ENCODE peak calls at places on chromosome 6, in eight cellular contexts. T is lung, Z is osteoblast, Q is fibroblast of lung, C is upper lobe of left lung, U is cardiac muscle cell, G is AG04450, L is body of pancreas. M is an unnamed sample. For H3K9me3, the result is how much of the 10 kb centered on the place peaks cover.

GRCh38 chr6:48512396-48512795 is 401.4 kb upstream of the PTCHD4 start:
- DNase-seq in T (no peak), Z (no peak), Q (no peak), C (no peak), U (no peak), G (no peak), L (no peak), M (no peak)

GRCh38 chr6:47188588-47189021 is 121.1 kb downstream of the TNFRSF21 start:
- DNase-seq in T (peak), Z (no peak), Q (peak), C (no peak), U (peak), G (no peak), L (peak), M (no peak)

GRCh38 chr6:107205062-107205461 is 89.7 kb upstream of the BEND3 start:
- DNase-seq in T (no peak), Z (no peak), Q (no peak), C (no peak), U (no peak), G (no peak), L (no peak), M (no peak)

GRCh38 chr6:128280960-128281359 is 239.4 kb downstream of the PTPRK start:
- DNase-seq in T (no peak), Z (no peak), Q (no peak), C (no peak), U (no peak), G (no peak), L (no peak), M (no peak)

GRCh38 chr6:65126667-65127066 is 580.4 kb downstream of the EYS start:
- DNase-seq in T (no peak), Z (no peak), Q (no peak), C (no peak), U (no peak), G (no peak), L (no peak), M (no peak)

GRCh38 chr6:112337209-112337638 is 9.9 kb upstream of the RFPL4B start:
- DNase-seq in T (peak), Z (peak), Q (peak), C (no peak), U (peak), G (peak), L (peak), M (peak)

GRCh38 chr6:13586936-13587542 is 12.6 kb downstream of the SIRT5 start:
- DNase-seq in T (no peak), Z (peak), Q (no peak), C (no peak), U (no peak), G (no peak), L (no peak), M (no peak)

GRCh38 chr6:170286934-170287265 is 4.0 kb downstream of the DLL1 start:
- DNase-seq in T (no peak), Z (peak), Q (no peak), C (no peak), U (no peak), G (no peak), L (no peak), M (no peak)

GRCh38 chr6:111591901-111592461 is 13.7 kb downstream of the TRAF3IP2 start:
- DNase-seq in T (no peak), Z (no peak), Q (no peak), C (no peak), U (peak), G (no peak), L (no peak), M (no peak)

GRCh38 chr6:165684333-165684732 is 21.3 kb upstream of the PDE10A start:
- DNase-seq in T (no peak), Z (no peak), Q (no peak), C (no peak), U (no peak), G (no peak), L (no peak), M (no peak)

GRCh38 chr6:33861722-33862121 is 57.9 kb upstream of the MLN start:
- DNase-seq in T (no peak), Z (peak), Q (no peak), C (no peak), U (no peak), G (no peak), L (no peak), M (no peak)

GRCh38 chr6:146697921-146698320 is 99.1 kb downstream of the ADGB start:
- DNase-seq in T (no peak), Z (no peak), Q (no peak), C (no peak), U (peak), G (no peak), L (no peak), M (no peak)

GRCh38 chr6:87698618-87699017 is 3.4 kb downstream of the AKIRIN2 start:
- DNase-seq in T (no peak), Z (no peak), Q (no peak), C (no peak), U (no peak), G (no peak), L (no peak), M (no peak)

GRCh38 chr6:17101422-17102257 is at the start of gene STMND1:
- DNase-seq in T (peak), Z (no peak), Q (peak), C (peak), U (peak), G (no peak), L (peak), M (no peak)

GRCh38 chr6:107304421-107305025 is 154.8 kb downstream of the PDSS2 start:
- DNase-seq in T (no peak), Z (no peak), Q (no peak), C (no peak), U (no peak), G (no peak), L (no peak), M (no peak)

DNA sequence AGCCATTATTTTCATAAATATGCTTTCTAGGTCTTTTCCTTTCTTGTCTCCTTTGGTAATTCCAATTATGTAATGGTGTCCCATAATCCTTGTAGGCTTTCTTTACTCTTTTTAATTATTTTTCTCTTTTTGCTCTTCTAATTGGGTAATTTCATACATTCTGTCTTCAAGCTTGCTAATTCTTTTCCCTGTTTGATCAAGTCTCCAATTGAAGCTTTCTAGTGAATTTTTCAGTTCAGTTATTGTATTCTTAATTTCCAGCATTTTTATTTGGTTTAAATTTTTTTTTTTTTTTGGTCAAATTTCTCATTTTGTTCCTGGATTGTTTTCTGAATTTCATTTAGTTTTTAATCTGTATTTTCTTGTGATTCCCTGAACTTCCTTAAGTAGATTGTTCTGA is 74.9 kb upstream of the UST start:
- DNase-seq in T (no peak), Z (no peak), Q (no peak), C (no peak), U (no peak), G (no peak), L (no peak), M (no peak)
- H3K9me3 ChIP-seq in T (under half), Z (under half), Q (under half), C (under half), U (under half), G (under half), L (under half), M (under half)

GRCh38 chr6:99868074-99868702 is 125.8 kb downstream of the MCHR2 start:
- DNase-seq in T (peak), Z (peak), Q (peak), C (no peak), U (peak), G (peak), L (peak), M (no peak)
- TF ChIP-seq CTCF in T (peak), Z (peak), Q (peak), C (peak), U (peak), G (peak), L (peak), M (peak)

DNA sequence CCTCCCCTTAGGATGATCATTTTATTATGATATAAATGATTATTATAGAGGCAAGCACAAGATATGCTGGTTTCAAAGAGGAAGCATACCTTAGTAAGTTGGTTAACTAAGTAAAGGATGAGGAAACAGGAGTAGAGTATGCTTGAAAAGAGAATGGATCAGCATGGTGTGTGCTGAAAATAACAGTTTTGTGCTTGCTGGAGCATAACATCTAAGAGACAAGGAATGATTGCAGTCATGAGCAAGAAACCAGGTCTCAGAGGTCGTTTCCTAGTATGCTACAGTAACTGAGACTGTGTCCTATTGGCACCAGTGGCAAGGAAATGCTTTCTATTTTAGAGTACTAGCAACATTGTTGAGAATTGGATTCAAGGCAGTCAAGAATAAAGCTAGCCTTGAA is 34.1 kb downstream of the CDC40 start:
- DNase-seq in T (no peak), Z (no peak), Q (no peak), C (no peak), U (no peak), G (no peak), L (no peak), M (no peak)
- H3K9me3 ChIP-seq in T (under half), Z (under half), Q (under half), C (under half), U (under half), G (under half), L (under half), M (under half)

GRCh38 chr6:154166140-154166539 is 127.1 kb downstream of the OPRM1 start:
- DNase-seq in T (no peak), Z (no peak), Q (no peak), C (no peak), U (no peak), G (no peak), L (no peak), M (no peak)
- TF ChIP-seq CTCF in T (no peak), Z (no peak), Q (no peak), C (no peak), U (no peak), G (no peak), L (no peak), M (no peak)